ENCODE peak calls at places on chromosomes 7 and 10, in seven cellular contexts. One of them, this sample, is unnamed.

GRCh38 chr7:115707684-115708341 is 322.8 kb downstream of the TFEC start:
- DNase-seq in GM12878: no peak
- DNase-seq in SK-N-SH: no peak
- DNase-seq in HepG2: no peak
- DNase-seq in GM12892: no peak
- DNase-seq in H1: no peak
- DNase-seq in K562: no peak
- DNase-seq in this sample: no peak

GRCh38 chr7:159092701-159093121 is 52.0 kb downstream of the VIPR2 start:
- DNase-seq in GM12878: no peak
- DNase-seq in SK-N-SH: no peak
- DNase-seq in HepG2: no peak
- DNase-seq in GM12892: no peak
- DNase-seq in H1: peak; percentile 33
- DNase-seq in K562: no peak
- DNase-seq in this sample: no peak

GRCh38 chr7:98826811-98827231 is 43.0 kb downstream of the TMEM130 start:
- DNase-seq in GM12878: no peak
- DNase-seq in SK-N-SH: peak; percentile 88
- DNase-seq in HepG2: no peak
- DNase-seq in GM12892: no peak
- DNase-seq in H1: no peak
- DNase-seq in K562: no peak
- DNase-seq in this sample: no peak

GRCh38 chr10:97278491-97278989 is 13.9 kb downstream of the ARHGAP19 start:
- DNase-seq in GM12878: no peak
- DNase-seq in SK-N-SH: peak; percentile 61
- DNase-seq in HepG2: peak; percentile 67
- DNase-seq in GM12892: no peak
- DNase-seq in H1: no peak
- DNase-seq in K562: peak; percentile 31
- DNase-seq in this sample: no peak

GRCh38 chr10:10830316-10831061 is 187.2 kb upstream of the CELF2 start:
- DNase-seq in GM12878: no peak
- DNase-seq in SK-N-SH: no peak
- DNase-seq in HepG2: no peak
- DNase-seq in GM12892: no peak
- DNase-seq in H1: no peak
- DNase-seq in K562: no peak
- DNase-seq in this sample: no peak

GRCh38 chr7:106485031-106485551 is 175.9 kb downstream of the CCDC71L start:
- DNase-seq in GM12878: no peak
- DNase-seq in SK-N-SH: no peak
- DNase-seq in HepG2: no peak
- DNase-seq in GM12892: no peak
- DNase-seq in H1: no peak
- DNase-seq in K562: no peak
- DNase-seq in this sample: no peak

GRCh38 chr7:155469311-155470185 is 11.6 kb downstream of the EN2 start:
- DNase-seq in GM12878: no peak
- DNase-seq in SK-N-SH: peak; percentile 25
- DNase-seq in HepG2: no peak
- DNase-seq in GM12892: no peak
- DNase-seq in H1: peak; percentile 35
- DNase-seq in K562: no peak
- DNase-seq in this sample: no peak

GRCh38 chr10:11145498-11145855 is 127.8 kb downstream of the CELF2 start:
- DNase-seq in GM12878: no peak
- DNase-seq in SK-N-SH: no peak
- DNase-seq in HepG2: no peak
- DNase-seq in GM12892: no peak
- DNase-seq in H1: no peak
- DNase-seq in K562: peak; percentile 22
- DNase-seq in this sample: no peak

GRCh38 chr7:43648725-43649406 is 66.0 kb downstream of the STK17A start:
- DNase-seq in GM12878: peak; percentile 97
- DNase-seq in SK-N-SH: no peak
- DNase-seq in HepG2: no peak
- DNase-seq in GM12892: peak; percentile 46
- DNase-seq in H1: no peak
- DNase-seq in K562: no peak
- DNase-seq in this sample: no peak

GRCh38 chr10:11018426-11018818 is 750 bp downstream of the CELF2 start:
- DNase-seq in GM12878: no peak
- DNase-seq in SK-N-SH: no peak
- DNase-seq in HepG2: no peak
- DNase-seq in GM12892: no peak
- DNase-seq in H1: no peak
- DNase-seq in K562: peak; percentile 7
- DNase-seq in this sample: no peak

GRCh38 chr10:48457949-48458661 is 146.8 kb downstream of the ARHGAP22 start:
- DNase-seq in GM12878: no peak
- DNase-seq in SK-N-SH: no peak
- DNase-seq in HepG2: no peak
- DNase-seq in GM12892: no peak
- DNase-seq in H1: peak; percentile 30
- DNase-seq in K562: no peak
- DNase-seq in this sample: no peak

GRCh38 chr7:44980393-44981034 is 1.7 kb upstream of the MYO1G start:
- DNase-seq in GM12878: peak; percentile 97
- DNase-seq in SK-N-SH: no peak
- DNase-seq in HepG2: no peak
- DNase-seq in GM12892: no peak
- DNase-seq in H1: peak; percentile 42
- DNase-seq in K562: no peak
- DNase-seq in this sample: no peak

GRCh38 chr7:158357106-158357897 is 230.3 kb downstream of the PTPRN2 start:
- DNase-seq in GM12878: no peak
- DNase-seq in SK-N-SH: no peak
- DNase-seq in HepG2: no peak
- DNase-seq in GM12892: no peak
- DNase-seq in H1: peak; percentile 43
- DNase-seq in K562: no peak
- DNase-seq in this sample: no peak

GRCh38 chr10:69474688-69475432 is 23.6 kb downstream of the TSPAN15 start:
- DNase-seq in GM12878: no peak
- DNase-seq in SK-N-SH: no peak
- DNase-seq in HepG2: no peak
- DNase-seq in GM12892: no peak
- DNase-seq in H1: no peak
- DNase-seq in K562: no peak
- DNase-seq in this sample: no peak

GRCh38 chr10:73837072-73837471 is 25.7 kb upstream of the NDST2 start:
- DNase-seq in GM12878: no peak
- DNase-seq in SK-N-SH: no peak
- DNase-seq in HepG2: no peak
- DNase-seq in GM12892: no peak
- DNase-seq in H1: no peak
- DNase-seq in K562: no peak
- DNase-seq in this sample: no peak

GRCh38 chr7:108455833-108456677 is at the start of gene NRCAM:
- DNase-seq in GM12878: no peak
- DNase-seq in SK-N-SH: peak; percentile 99
- DNase-seq in HepG2: no peak
- DNase-seq in GM12892: peak; percentile 33
- DNase-seq in H1: peak; percentile 91
- DNase-seq in K562: peak; percentile 76
- DNase-seq in this sample: peak; percentile 39

GRCh38 chr10:103802637-103803353 is 52.6 kb downstream of the SH3PXD2A start:
- DNase-seq in GM12878: no peak
- DNase-seq in SK-N-SH: no peak
- DNase-seq in HepG2: no peak
- DNase-seq in GM12892: no peak
- DNase-seq in H1: no peak
- DNase-seq in K562: no peak
- DNase-seq in this sample: no peak

GRCh38 chr7:96992624-96993452 is 12.5 kb upstream of the DLX6 start:
- DNase-seq in GM12878: no peak
- DNase-seq in SK-N-SH: no peak
- DNase-seq in HepG2: no peak
- DNase-seq in GM12892: no peak
- DNase-seq in H1: peak; percentile 91
- DNase-seq in K562: no peak
- DNase-seq in this sample: no peak

GRCh38 chr7:10644849-10645248 is 328.8 kb upstream of the PHF14 start:
- DNase-seq in GM12878: no peak
- DNase-seq in SK-N-SH: no peak
- DNase-seq in HepG2: no peak
- DNase-seq in GM12892: no peak
- DNase-seq in H1: no peak
- DNase-seq in K562: no peak
- DNase-seq in this sample: no peak

GRCh38 chr10:7792541-7792940 is 4.6 kb downstream of the ATP5F1C start:
- DNase-seq in GM12878: no peak
- DNase-seq in SK-N-SH: no peak
- DNase-seq in HepG2: peak; percentile 20
- DNase-seq in GM12892: no peak
- DNase-seq in H1: no peak
- DNase-seq in K562: no peak
- DNase-seq in this sample: no peak

GRCh38 chr10:30784896-30785605 is 155.5 kb upstream of the LYZL2 start:
- DNase-seq in GM12878: no peak
- DNase-seq in SK-N-SH: peak; percentile 91
- DNase-seq in HepG2: no peak
- DNase-seq in GM12892: no peak
- DNase-seq in H1: peak; percentile 85
- DNase-seq in K562: no peak
- DNase-seq in this sample: peak; percentile 49
- TF ChIP-seq POLR2AphosphoS5 in GM12878: no peak
- TF ChIP-seq POLR2AphosphoS5 in SK-N-SH: no peak
- TF ChIP-seq POLR2AphosphoS5 in HepG2: no peak
- TF ChIP-seq POLR2AphosphoS5 in GM12892: peak; percentile 32
- TF ChIP-seq POLR2AphosphoS5 in H1: peak; percentile 18
- TF ChIP-seq POLR2AphosphoS5 in K562: no peak
- TF ChIP-seq POLR2AphosphoS5 in this sample: no peak

DNA sequence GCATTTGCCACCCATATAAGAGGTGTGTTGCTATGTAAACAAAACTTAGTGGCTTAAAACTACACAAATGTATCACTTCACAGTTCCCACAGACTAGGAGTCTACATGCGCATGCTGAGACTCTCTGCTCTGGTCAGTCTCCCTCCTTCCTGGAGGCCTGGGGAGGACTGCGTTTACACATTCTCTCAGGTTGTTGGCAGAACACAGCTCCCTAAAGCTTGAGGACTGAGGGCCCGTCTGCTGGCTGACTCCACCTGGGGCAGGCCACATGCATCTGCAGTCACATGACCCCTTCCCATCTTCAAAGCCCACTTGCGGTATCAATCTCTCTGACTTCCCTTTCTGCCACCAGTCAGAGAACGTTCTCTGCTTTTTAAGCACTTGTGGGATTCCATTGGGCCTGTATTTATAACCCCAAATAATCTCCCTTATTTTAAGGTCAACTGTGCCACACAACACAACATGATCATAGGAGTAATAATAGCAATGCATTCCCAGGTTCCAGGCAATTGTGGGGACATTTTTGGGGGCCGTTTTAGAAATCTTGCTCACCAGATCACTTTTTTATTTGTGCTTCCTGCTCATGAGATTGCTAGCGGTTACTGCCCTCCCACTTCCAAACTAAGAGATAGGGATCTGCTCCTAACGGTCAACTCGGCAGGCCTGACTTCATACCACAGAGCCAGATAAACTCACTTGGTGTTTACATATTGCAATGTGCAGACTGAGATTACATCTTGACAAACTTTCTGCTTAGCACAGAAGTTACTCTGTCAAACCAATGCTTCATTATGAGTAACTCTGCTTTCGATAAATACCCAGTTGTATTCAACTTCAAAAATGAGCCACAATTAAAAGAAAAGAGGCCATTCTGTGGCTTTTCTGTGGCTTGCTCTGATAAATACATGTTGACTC is 96.3 kb downstream of the ALOX5 start:
- DNase-seq in GM12878: no peak
- DNase-seq in SK-N-SH: peak; percentile 40
- DNase-seq in HepG2: peak; percentile 88
- DNase-seq in GM12892: no peak
- DNase-seq in H1: no peak
- DNase-seq in K562: peak; percentile 81
- DNase-seq in this sample: no peak
- TF ChIP-seq TAF1 in GM12878: no peak
- TF ChIP-seq TAF1 in SK-N-SH: no peak
- TF ChIP-seq TAF1 in HepG2: no peak
- TF ChIP-seq TAF1 in GM12892: no peak
- TF ChIP-seq TAF1 in H1: no peak
- TF ChIP-seq TAF1 in K562: peak; percentile 56
- TF ChIP-seq TAF1 in this sample: no peak

GRCh38 chr10:44261296-44261695 is 123.6 kb downstream of the CXCL12 start:
- DNase-seq in GM12878: no peak
- DNase-seq in SK-N-SH: peak; percentile 84
- DNase-seq in HepG2: no peak
- DNase-seq in GM12892: no peak
- DNase-seq in H1: no peak
- DNase-seq in K562: no peak
- DNase-seq in this sample: no peak
- TF ChIP-seq POLR2AphosphoS5 in GM12878: no peak
- TF ChIP-seq POLR2AphosphoS5 in SK-N-SH: peak; percentile 37
- TF ChIP-seq POLR2AphosphoS5 in HepG2: no peak
- TF ChIP-seq POLR2AphosphoS5 in GM12892: no peak
- TF ChIP-seq POLR2AphosphoS5 in H1: no peak
- TF ChIP-seq POLR2AphosphoS5 in K562: no peak
- TF ChIP-seq POLR2AphosphoS5 in this sample: no peak

GRCh38 chr10:117363027-117363426 is 12.2 kb downstream of the PDZD8 start:
- DNase-seq in GM12878: no peak
- DNase-seq in SK-N-SH: no peak
- DNase-seq in HepG2: no peak
- DNase-seq in GM12892: no peak
- DNase-seq in H1: no peak
- DNase-seq in K562: no peak
- DNase-seq in this sample: no peak

GRCh38 chr10:117360994-117361667 is 14.1 kb downstream of the PDZD8 start:
- DNase-seq in GM12878: no peak
- DNase-seq in SK-N-SH: no peak
- DNase-seq in HepG2: peak; percentile 85
- DNase-seq in GM12892: no peak
- DNase-seq in H1: no peak
- DNase-seq in K562: no peak
- DNase-seq in this sample: no peak

GRCh38 chr10:117360016-117360415 is 15.2 kb downstream of the PDZD8 start:
- DNase-seq in GM12878: no peak
- DNase-seq in SK-N-SH: no peak
- DNase-seq in HepG2: no peak
- DNase-seq in GM12892: no peak
- DNase-seq in H1: no peak
- DNase-seq in K562: no peak
- DNase-seq in this sample: no peak

GRCh38 chr10:117364121-117364960 is 10.9 kb downstream of the PDZD8 start:
- DNase-seq in GM12878: no peak
- DNase-seq in SK-N-SH: no peak
- DNase-seq in HepG2: no peak
- DNase-seq in GM12892: no peak
- DNase-seq in H1: no peak
- DNase-seq in K562: no peak
- DNase-seq in this sample: no peak

DNA sequence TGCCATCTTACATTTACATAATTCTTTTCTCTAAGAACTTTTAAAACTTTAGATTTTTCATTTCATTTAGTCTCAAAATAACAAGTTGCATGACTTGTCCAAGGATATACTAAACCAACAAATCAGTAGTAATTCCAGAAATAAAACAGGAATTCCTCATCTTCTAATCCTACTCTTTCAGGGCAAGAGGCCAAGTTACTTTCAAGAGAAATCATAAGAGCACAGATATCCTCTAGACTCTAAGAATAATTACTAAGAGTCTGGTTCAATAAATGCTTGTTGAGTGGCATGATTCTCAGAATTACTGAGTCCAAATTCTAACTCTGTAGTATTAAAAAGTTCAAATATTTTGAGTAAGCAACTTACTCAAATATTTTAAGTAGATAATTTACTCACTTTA is 12.9 kb downstream of the PDZD8 start:
- DNase-seq in GM12878: no peak
- DNase-seq in SK-N-SH: no peak
- DNase-seq in HepG2: no peak
- DNase-seq in GM12892: no peak
- DNase-seq in H1: no peak
- DNase-seq in K562: no peak
- DNase-seq in this sample: no peak
- TF ChIP-seq TAF1 in GM12878: no peak
- TF ChIP-seq TAF1 in SK-N-SH: no peak
- TF ChIP-seq TAF1 in HepG2: no peak
- TF ChIP-seq TAF1 in GM12892: no peak
- TF ChIP-seq TAF1 in H1: no peak
- TF ChIP-seq TAF1 in K562: no peak
- TF ChIP-seq TAF1 in this sample: no peak